ENCODE peak calls at places on chromosomes 4 and X, in nine cellular contexts. M is AG04450; V is psoas muscle; U is CD4-positive, CD25-positive, alpha-beta regulatory T cell; C is spleen; A is testis; X is left lung; R is colonic mucosa; Z is GM23338. P is an unnamed sample.
A peak's percentile ranks its signal among the peaks of the same experiment; 100 is the strongest.

GRCh38 chrX:11663875-11664210 is 1.9 kb downstream of the ARHGAP6 start:
- DNase-seq in X (no peak), Z (peak; percentile 3), R (no peak), V (no peak), C (no peak), M (no peak), A (no peak), U (no peak), P (no peak)

GRCh38 chr4:156695163-156695562 is 276.4 kb downstream of the PDGFC start:
- DNase-seq in M (no peak), R (no peak), V (no peak), U (no peak), C (no peak), Z (no peak), A (no peak), X (no peak), P (no peak)

GRCh38 chr4:142293536-142293935 is 552.6 kb downstream of the INPP4B start:
- DNase-seq in R (no peak), Z (no peak), M (peak; percentile 7), V (no peak), C (no peak), X (no peak), U (no peak), A (no peak), P (no peak)

GRCh38 chrX:133287860-133288259 is 69.7 kb upstream of the TFDP3 start:
- DNase-seq in V (no peak), X (no peak), Z (no peak), A (no peak), U (no peak), C (no peak), R (no peak), M (no peak), P (no peak)

GRCh38 chr4:182881928-182882327 is 35.3 kb downstream of the DCTD start:
- DNase-seq in R (no peak), Z (no peak), M (no peak), X (no peak), U (no peak), V (no peak), C (peak; percentile 70), A (peak; percentile 67), P (no peak)

GRCh38 chr4:76894537-76894936 is 3.4 kb downstream of the SOWAHB start:
- DNase-seq in V (no peak), C (no peak), M (no peak), X (no peak), A (no peak), U (no peak), Z (no peak), R (no peak), P (no peak)

GRCh38 chrX:107542500-107542899 is 85.8 kb upstream of the PRPS1 start:
- DNase-seq in U (no peak), R (no peak), C (no peak), M (no peak), Z (peak; percentile 71), X (no peak), A (peak; percentile 21), V (no peak), P (no peak)

GRCh38 chrX:15143050-15143824 is 126.6 kb downstream of the ASB9 start:
- DNase-seq in C (peak; percentile 70), U (peak; percentile 17), R (peak; percentile 71), M (no peak), V (no peak), X (peak; percentile 33), Z (peak; percentile 66), A (peak; percentile 61), P (no peak)

GRCh38 chr4:77500801-77501200 is 104.8 kb upstream of the CXCL13 start:
- DNase-seq in Z (no peak), R (no peak), U (no peak), C (no peak), X (no peak), M (no peak), V (no peak), A (no peak), P (no peak)

GRCh38 chr4:57131849-57132745 is 21.9 kb upstream of the IGFBP7 start:
- DNase-seq in Z (peak; percentile 57), M (no peak), R (no peak), C (no peak), U (no peak), X (no peak), A (no peak), V (no peak), P (no peak)

GRCh38 chr4:149836546-149836945 is 20.9 kb upstream of the IQCM start:
- DNase-seq in M (no peak), A (no peak), Z (no peak), U (no peak), X (no peak), R (no peak), C (no peak), V (no peak), P (no peak)

GRCh38 chr4:8544741-8545438 is 35.3 kb upstream of the GPR78 start:
- DNase-seq in V (no peak), C (peak; percentile 66), R (no peak), X (no peak), Z (no peak), A (no peak), M (no peak), U (no peak), P (no peak)

GRCh38 chrX:45633419-45633818 is 432.7 kb upstream of the DIPK2B start:
- DNase-seq in Z (no peak), M (no peak), A (no peak), V (no peak), C (peak; percentile 58), X (no peak), U (no peak), R (no peak), P (no peak)

GRCh38 chrX:81120936-81121351 is 80.8 kb downstream of the HMGN5 start:
- DNase-seq in A (peak; percentile 52), C (no peak), V (peak; percentile 53), X (no peak), U (peak; percentile 2), R (peak; percentile 47), Z (peak; percentile 71), M (no peak), P (no peak)

GRCh38 chr4:108854781-108855180 is 91.9 kb upstream of the ETNPPL start:
- DNase-seq in R (no peak), C (no peak), A (no peak), M (no peak), U (no peak), Z (no peak), X (no peak), V (no peak), P (no peak)

GRCh38 chrX:44784241-44784640 is 59.6 kb upstream of the DUSP21 start:
- DNase-seq in X (no peak), Z (no peak), U (no peak), M (no peak), A (no peak), R (no peak), C (no peak), V (no peak), P (no peak)

GRCh38 chr4:108018038-108018883 is 28.6 kb downstream of the HADH start:
- DNase-seq in X (peak; percentile 65), V (peak; percentile 83), A (peak; percentile 91), C (peak; percentile 86), R (peak; percentile 87), U (peak; percentile 71), M (peak; percentile 55), Z (peak; percentile 88), P (peak; percentile 91)

GRCh38 chrX:101359966-101360365 is 11.4 kb upstream of the TIMM8A start:
- DNase-seq in Z (no peak), C (no peak), V (no peak), A (peak; percentile 57), X (no peak), R (no peak), U (no peak), M (no peak), P (no peak)

GRCh38 chr4:17787315-17787714 is 5.9 kb upstream of the FAM184B start:
- DNase-seq in C (no peak), X (no peak), Z (no peak), V (no peak), M (peak; percentile 18), R (no peak), U (no peak), A (no peak), P (no peak)

DNA sequence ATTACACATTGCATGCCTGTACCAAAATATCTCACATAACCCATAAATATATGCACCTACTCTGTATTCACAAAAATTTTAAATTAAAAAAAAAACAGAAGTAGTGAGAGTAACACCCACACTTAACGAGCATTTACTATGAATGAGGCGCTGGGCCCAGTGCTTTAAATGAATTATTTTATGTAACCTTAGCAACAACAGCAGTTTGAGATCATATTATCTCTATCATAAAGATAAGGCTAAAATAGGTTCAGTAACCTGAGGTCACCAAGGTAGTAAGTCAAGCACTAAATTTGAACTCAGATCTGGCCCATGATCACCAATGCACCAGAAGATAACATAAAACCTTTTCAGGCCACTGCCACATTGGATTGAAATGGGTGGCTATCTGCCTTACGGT is 5.3 kb upstream of the PROM1 start:
- DNase-seq in A (no peak), U (no peak), X (no peak), V (no peak), C (no peak), Z (no peak), R (no peak), M (no peak), P (no peak)
- H3K27me3 ChIP-seq in A (no peaks in the 10 kb centered on the region), U (peaks cover 40% of the 10 kb centered on the region), X (peaks cover 12% of the 10 kb centered on the region), V (peaks cover 6% of the 10 kb centered on the region), C (peaks cover 14% of the 10 kb centered on the region), Z (peaks cover 27% of the 10 kb centered on the region), R (no peaks in the 10 kb centered on the region), M (peaks cover 40% of the 10 kb centered on the region), P (no peaks in the 10 kb centered on the region)

GRCh38 chr4:111113591-111113990 is 490.7 kb upstream of the PITX2 start:
- DNase-seq in Z (no peak), U (no peak), M (no peak), R (no peak), V (no peak), A (no peak), C (no peak), X (no peak), P (no peak)
- H3K27me3 ChIP-seq in Z (no peaks in the 10 kb centered on the region), U (no peaks in the 10 kb centered on the region), M (no peaks in the 10 kb centered on the region), R (no peaks in the 10 kb centered on the region), V (no peaks in the 10 kb centered on the region), A (no peaks in the 10 kb centered on the region), C (no peaks in the 10 kb centered on the region), X (no peaks in the 10 kb centered on the region), P (no peaks in the 10 kb centered on the region)

DNA sequence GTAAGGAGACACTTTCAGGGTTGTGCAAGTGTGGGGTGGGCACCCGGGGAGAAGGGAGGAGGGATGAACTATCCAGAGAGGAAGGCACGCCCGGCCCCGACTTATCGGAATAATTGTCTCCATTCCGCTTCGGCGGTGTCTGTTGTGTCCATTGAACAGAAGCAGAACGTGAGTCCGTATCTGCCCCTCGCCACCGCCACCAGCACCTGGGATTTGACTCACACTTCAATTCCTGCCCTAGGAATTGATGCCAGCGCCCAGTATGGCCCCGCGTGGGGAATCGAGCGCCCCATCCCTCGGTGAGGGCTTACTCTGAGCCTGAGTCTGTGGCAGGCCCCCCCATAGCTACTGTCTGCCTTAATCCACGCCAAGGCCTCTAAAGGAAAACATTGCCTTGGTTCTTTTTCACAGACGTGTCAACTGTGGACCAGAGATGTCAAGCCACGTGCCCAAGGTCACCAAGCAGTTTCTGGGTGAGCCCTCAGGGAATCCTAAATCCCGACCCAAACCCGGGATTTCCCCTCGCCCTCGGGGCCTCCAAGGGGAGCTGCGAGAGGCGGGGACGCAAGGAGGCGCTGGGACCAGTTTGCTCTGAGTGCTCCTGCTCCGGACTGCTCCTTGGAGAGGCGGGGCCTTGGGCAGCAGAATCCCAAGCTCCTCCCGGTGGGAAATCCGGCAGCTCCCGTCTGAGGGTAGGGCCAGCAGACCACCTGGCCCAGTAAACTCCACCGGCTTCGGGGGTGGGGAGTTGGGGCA is 12.9 kb downstream of the MSX1 start:
- DNase-seq in C (no peak), M (no peak), U (no peak), R (no peak), A (no peak), V (no peak), Z (peak; percentile 88), X (no peak), P (no peak)
- H3K27me3 ChIP-seq in C (peaks cover 95% of the 10 kb centered on the region), M (peaks cover 79% of the 10 kb centered on the region), U (peaks cover 26% of the 10 kb centered on the region), R (peaks cover 69% of the 10 kb centered on the region), A (no peaks in the 10 kb centered on the region), V (peaks cover 94% of the 10 kb centered on the region), Z (peaks cover 100% of the 10 kb centered on the region), X (peaks cover 100% of the 10 kb centered on the region), P (peaks cover 21% of the 10 kb centered on the region)

GRCh38 chr4:140497428-140497775 is 691 bp downstream of the MGAT4D start:
- DNase-seq in Z (no peak), X (no peak), R (no peak), M (no peak), U (no peak), C (no peak), A (peak; percentile 13), V (no peak), P (no peak)
- H3K27me3 ChIP-seq in Z (peaks cover 54% of the 10 kb centered on the region), X (peaks cover 63% of the 10 kb centered on the region), R (peaks cover 20% of the 10 kb centered on the region), M (peaks cover 36% of the 10 kb centered on the region), U (peaks cover 43% of the 10 kb centered on the region), C (peaks cover 52% of the 10 kb centered on the region), A (no peaks in the 10 kb centered on the region), V (peaks cover 55% of the 10 kb centered on the region), P (no peaks in the 10 kb centered on the region)

P was measured in ascending aorta.